ENCODE peak calls at places on chromosomes 7 and 10, in seven cellular contexts. One of them, this sample, is unnamed.

GRCh38 chr7:6650086-6650485 is 13.0 kb downstream of the ZNF316 start:
- DNase-seq in activated T-helper 1 cell treated with anti-CD3 and anti-CD28 coated beads, Interleukin-12 subunit alpha, Interleukin-12 subunit beta, Interleukin-2, Interleukin-4 antibody, amounts not matched to agents 30 ng/mL and 10 ng/mL and 1 ng/mL, durations not matched to agents 14 hours and 24 hours and 36 hours: no peak
- DNase-seq in astrocyte of the spinal cord: no peak
- DNase-seq in NCI-H1694: no peak
- DNase-seq in head of caudate nucleus: no peak
- DNase-seq in activated CD8-positive, alpha-beta memory T cell treated with anti-CD3 and anti-CD28 coated beads for 4 hours: no peak
- DNase-seq in cardiac muscle cell: no peak
- DNase-seq in this sample: no peak

GRCh38 chr10:100664509-100664908 is 80.9 kb upstream of the PAX2 start:
- DNase-seq in activated T-helper 1 cell treated with anti-CD3 and anti-CD28 coated beads, Interleukin-12 subunit alpha, Interleukin-12 subunit beta, Interleukin-2, Interleukin-4 antibody, amounts not matched to agents 30 ng/mL and 10 ng/mL and 1 ng/mL, durations not matched to agents 14 hours and 24 hours and 36 hours: no peak
- DNase-seq in astrocyte of the spinal cord: no peak
- DNase-seq in NCI-H1694: no peak
- DNase-seq in head of caudate nucleus: no peak
- DNase-seq in activated CD8-positive, alpha-beta memory T cell treated with anti-CD3 and anti-CD28 coated beads for 4 hours: no peak
- DNase-seq in cardiac muscle cell: no peak
- DNase-seq in this sample: no peak

GRCh38 chr7:1669954-1670893 is at the start of gene ELFN1:
- DNase-seq in activated T-helper 1 cell treated with anti-CD3 and anti-CD28 coated beads, Interleukin-12 subunit alpha, Interleukin-12 subunit beta, Interleukin-2, Interleukin-4 antibody, amounts not matched to agents 30 ng/mL and 10 ng/mL and 1 ng/mL, durations not matched to agents 14 hours and 24 hours and 36 hours: no peak
- DNase-seq in astrocyte of the spinal cord: no peak
- DNase-seq in NCI-H1694: no peak
- DNase-seq in head of caudate nucleus: peak
- DNase-seq in activated CD8-positive, alpha-beta memory T cell treated with anti-CD3 and anti-CD28 coated beads for 4 hours: no peak
- DNase-seq in cardiac muscle cell: peak
- DNase-seq in this sample: no peak

GRCh38 chr7:44291733-44292395 is 33.5 kb downstream of the CAMK2B start:
- DNase-seq in activated T-helper 1 cell treated with anti-CD3 and anti-CD28 coated beads, Interleukin-12 subunit alpha, Interleukin-12 subunit beta, Interleukin-2, Interleukin-4 antibody, amounts not matched to agents 30 ng/mL and 10 ng/mL and 1 ng/mL, durations not matched to agents 14 hours and 24 hours and 36 hours: no peak
- DNase-seq in astrocyte of the spinal cord: no peak
- DNase-seq in NCI-H1694: no peak
- DNase-seq in head of caudate nucleus: peak
- DNase-seq in activated CD8-positive, alpha-beta memory T cell treated with anti-CD3 and anti-CD28 coated beads for 4 hours: no peak
- DNase-seq in cardiac muscle cell: no peak
- DNase-seq in this sample: no peak

GRCh38 chr7:102450242-102450641 is 14.4 kb downstream of the ALKBH4 start:
- DNase-seq in activated T-helper 1 cell treated with anti-CD3 and anti-CD28 coated beads, Interleukin-12 subunit alpha, Interleukin-12 subunit beta, Interleukin-2, Interleukin-4 antibody, amounts not matched to agents 30 ng/mL and 10 ng/mL and 1 ng/mL, durations not matched to agents 14 hours and 24 hours and 36 hours: no peak
- DNase-seq in astrocyte of the spinal cord: no peak
- DNase-seq in NCI-H1694: peak
- DNase-seq in head of caudate nucleus: no peak
- DNase-seq in activated CD8-positive, alpha-beta memory T cell treated with anti-CD3 and anti-CD28 coated beads for 4 hours: no peak
- DNase-seq in cardiac muscle cell: no peak
- DNase-seq in this sample: no peak

GRCh38 chr10:74040200-74041126 is 42.5 kb downstream of the VCL start:
- DNase-seq in activated T-helper 1 cell treated with anti-CD3 and anti-CD28 coated beads, Interleukin-12 subunit alpha, Interleukin-12 subunit beta, Interleukin-2, Interleukin-4 antibody, amounts not matched to agents 30 ng/mL and 10 ng/mL and 1 ng/mL, durations not matched to agents 14 hours and 24 hours and 36 hours: no peak
- DNase-seq in astrocyte of the spinal cord: no peak
- DNase-seq in NCI-H1694: no peak
- DNase-seq in head of caudate nucleus: no peak
- DNase-seq in activated CD8-positive, alpha-beta memory T cell treated with anti-CD3 and anti-CD28 coated beads for 4 hours: no peak
- DNase-seq in cardiac muscle cell: no peak
- DNase-seq in this sample: no peak

GRCh38 chr10:28676297-28676967 is 889 bp upstream of the BAMBI start:
- DNase-seq in activated T-helper 1 cell treated with anti-CD3 and anti-CD28 coated beads, Interleukin-12 subunit alpha, Interleukin-12 subunit beta, Interleukin-2, Interleukin-4 antibody, amounts not matched to agents 30 ng/mL and 10 ng/mL and 1 ng/mL, durations not matched to agents 14 hours and 24 hours and 36 hours: no peak
- DNase-seq in astrocyte of the spinal cord: no peak
- DNase-seq in NCI-H1694: no peak
- DNase-seq in head of caudate nucleus: peak
- DNase-seq in activated CD8-positive, alpha-beta memory T cell treated with anti-CD3 and anti-CD28 coated beads for 4 hours: no peak
- DNase-seq in cardiac muscle cell: peak
- DNase-seq in this sample: no peak

GRCh38 chr7:135774284-135774683 is 25.7 kb upstream of the FAM180A start:
- DNase-seq in activated T-helper 1 cell treated with anti-CD3 and anti-CD28 coated beads, Interleukin-12 subunit alpha, Interleukin-12 subunit beta, Interleukin-2, Interleukin-4 antibody, amounts not matched to agents 30 ng/mL and 10 ng/mL and 1 ng/mL, durations not matched to agents 14 hours and 24 hours and 36 hours: no peak
- DNase-seq in astrocyte of the spinal cord: peak
- DNase-seq in NCI-H1694: peak
- DNase-seq in head of caudate nucleus: no peak
- DNase-seq in activated CD8-positive, alpha-beta memory T cell treated with anti-CD3 and anti-CD28 coated beads for 4 hours: no peak
- DNase-seq in cardiac muscle cell: no peak
- DNase-seq in this sample: no peak

GRCh38 chr10:110481948-110482347 is 15.8 kb upstream of the DUSP5 start:
- DNase-seq in activated T-helper 1 cell treated with anti-CD3 and anti-CD28 coated beads, Interleukin-12 subunit alpha, Interleukin-12 subunit beta, Interleukin-2, Interleukin-4 antibody, amounts not matched to agents 30 ng/mL and 10 ng/mL and 1 ng/mL, durations not matched to agents 14 hours and 24 hours and 36 hours: no peak
- DNase-seq in astrocyte of the spinal cord: no peak
- DNase-seq in NCI-H1694: no peak
- DNase-seq in head of caudate nucleus: no peak
- DNase-seq in activated CD8-positive, alpha-beta memory T cell treated with anti-CD3 and anti-CD28 coated beads for 4 hours: no peak
- DNase-seq in cardiac muscle cell: no peak
- DNase-seq in this sample: no peak

GRCh38 chr7:138460176-138460648 is at the start of gene TRIM24:
- DNase-seq in activated T-helper 1 cell treated with anti-CD3 and anti-CD28 coated beads, Interleukin-12 subunit alpha, Interleukin-12 subunit beta, Interleukin-2, Interleukin-4 antibody, amounts not matched to agents 30 ng/mL and 10 ng/mL and 1 ng/mL, durations not matched to agents 14 hours and 24 hours and 36 hours: peak
- DNase-seq in astrocyte of the spinal cord: no peak
- DNase-seq in NCI-H1694: no peak
- DNase-seq in head of caudate nucleus: no peak
- DNase-seq in activated CD8-positive, alpha-beta memory T cell treated with anti-CD3 and anti-CD28 coated beads for 4 hours: no peak
- DNase-seq in cardiac muscle cell: no peak
- DNase-seq in this sample: no peak

GRCh38 chr7:82980130-82980529 is 182.6 kb downstream of the PCLO start:
- DNase-seq in activated T-helper 1 cell treated with anti-CD3 and anti-CD28 coated beads, Interleukin-12 subunit alpha, Interleukin-12 subunit beta, Interleukin-2, Interleukin-4 antibody, amounts not matched to agents 30 ng/mL and 10 ng/mL and 1 ng/mL, durations not matched to agents 14 hours and 24 hours and 36 hours: no peak
- DNase-seq in astrocyte of the spinal cord: no peak
- DNase-seq in NCI-H1694: no peak
- DNase-seq in head of caudate nucleus: no peak
- DNase-seq in activated CD8-positive, alpha-beta memory T cell treated with anti-CD3 and anti-CD28 coated beads for 4 hours: no peak
- DNase-seq in cardiac muscle cell: no peak
- DNase-seq in this sample: no peak

GRCh38 chr7:29255199-29255838 is 60.7 kb downstream of the CHN2 start:
- DNase-seq in activated T-helper 1 cell treated with anti-CD3 and anti-CD28 coated beads, Interleukin-12 subunit alpha, Interleukin-12 subunit beta, Interleukin-2, Interleukin-4 antibody, amounts not matched to agents 30 ng/mL and 10 ng/mL and 1 ng/mL, durations not matched to agents 14 hours and 24 hours and 36 hours: no peak
- DNase-seq in astrocyte of the spinal cord: no peak
- DNase-seq in NCI-H1694: no peak
- DNase-seq in head of caudate nucleus: no peak
- DNase-seq in activated CD8-positive, alpha-beta memory T cell treated with anti-CD3 and anti-CD28 coated beads for 4 hours: no peak
- DNase-seq in cardiac muscle cell: no peak
- DNase-seq in this sample: no peak

GRCh38 chr7:65980478-65981250 is 1.3 kb downstream of the GUSB start:
- DNase-seq in activated T-helper 1 cell treated with anti-CD3 and anti-CD28 coated beads, Interleukin-12 subunit alpha, Interleukin-12 subunit beta, Interleukin-2, Interleukin-4 antibody, amounts not matched to agents 30 ng/mL and 10 ng/mL and 1 ng/mL, durations not matched to agents 14 hours and 24 hours and 36 hours: peak
- DNase-seq in astrocyte of the spinal cord: no peak
- DNase-seq in NCI-H1694: no peak
- DNase-seq in head of caudate nucleus: no peak
- DNase-seq in activated CD8-positive, alpha-beta memory T cell treated with anti-CD3 and anti-CD28 coated beads for 4 hours: peak
- DNase-seq in cardiac muscle cell: peak
- DNase-seq in this sample: no peak

GRCh38 chr10:99945286-99945685 is 64.5 kb downstream of the DNMBP start:
- DNase-seq in activated T-helper 1 cell treated with anti-CD3 and anti-CD28 coated beads, Interleukin-12 subunit alpha, Interleukin-12 subunit beta, Interleukin-2, Interleukin-4 antibody, amounts not matched to agents 30 ng/mL and 10 ng/mL and 1 ng/mL, durations not matched to agents 14 hours and 24 hours and 36 hours: no peak
- DNase-seq in astrocyte of the spinal cord: peak
- DNase-seq in NCI-H1694: no peak
- DNase-seq in head of caudate nucleus: no peak
- DNase-seq in activated CD8-positive, alpha-beta memory T cell treated with anti-CD3 and anti-CD28 coated beads for 4 hours: no peak
- DNase-seq in cardiac muscle cell: peak
- DNase-seq in this sample: no peak

GRCh38 chr7:74479066-74479781 is 25.5 kb downstream of the GTF2IRD1 start:
- DNase-seq in activated T-helper 1 cell treated with anti-CD3 and anti-CD28 coated beads, Interleukin-12 subunit alpha, Interleukin-12 subunit beta, Interleukin-2, Interleukin-4 antibody, amounts not matched to agents 30 ng/mL and 10 ng/mL and 1 ng/mL, durations not matched to agents 14 hours and 24 hours and 36 hours: no peak
- DNase-seq in astrocyte of the spinal cord: peak
- DNase-seq in NCI-H1694: no peak
- DNase-seq in head of caudate nucleus: no peak
- DNase-seq in activated CD8-positive, alpha-beta memory T cell treated with anti-CD3 and anti-CD28 coated beads for 4 hours: no peak
- DNase-seq in cardiac muscle cell: no peak
- DNase-seq in this sample: peak